ENCODE peak calls at places on chromosome 17, in five cellular contexts. One of them, this sample, is unnamed.

GRCh38 chr17:56979091-56979480 is 1.2 kb downstream of the SCPEP1 start:
- DNase-seq in A549: no peak
- DNase-seq in K562: peak
- DNase-seq in stomach: no peak
- DNase-seq in H1: no peak
- DNase-seq in this sample: no peak

GRCh38 chr17:41989702-41990419 is 23.3 kb downstream of the CNP start:
- DNase-seq in A549: no peak
- DNase-seq in K562: no peak
- DNase-seq in stomach: no peak
- DNase-seq in H1: no peak
- DNase-seq in this sample: no peak

GRCh38 chr17:79082311-79083190 is 7.9 kb downstream of the ENGASE start:
- DNase-seq in A549: peak
- DNase-seq in K562: peak
- DNase-seq in stomach: peak
- DNase-seq in H1: no peak
- DNase-seq in this sample: peak

GRCh38 chr17:80955673-80956306 is 35.9 kb upstream of the CHMP6 start:
- DNase-seq in A549: no peak
- DNase-seq in K562: no peak
- DNase-seq in stomach: no peak
- DNase-seq in H1: no peak
- DNase-seq in this sample: no peak

GRCh38 chr17:8326591-8327583 is 12.8 kb upstream of the ODF4 start:
- DNase-seq in K562: peak
- DNase-seq in A549: no peak
- DNase-seq in H1: no peak
- DNase-seq in stomach: peak
- DNase-seq in this sample: no peak

GRCh38 chr17:50672831-50673551 is 34.7 kb downstream of the ANKRD40 start:
- DNase-seq in stomach: no peak
- DNase-seq in K562: no peak
- DNase-seq in A549: no peak
- DNase-seq in H1: no peak
- DNase-seq in this sample: no peak

GRCh38 chr17:81153340-81153803 is 11.9 kb upstream of the PVALEF start:
- DNase-seq in stomach: no peak
- DNase-seq in H1: no peak
- DNase-seq in K562: peak
- DNase-seq in A549: no peak
- DNase-seq in this sample: peak

GRCh38 chr17:66542967-66543525 is 240.6 kb downstream of the PRKCA start:
- DNase-seq in A549: no peak
- DNase-seq in K562: no peak
- DNase-seq in stomach: no peak
- DNase-seq in H1: no peak
- DNase-seq in this sample: no peak

GRCh38 chr17:58315750-58316149 is 12.8 kb downstream of the TSPOAP1 start:
- DNase-seq in H1: no peak
- DNase-seq in K562: no peak
- DNase-seq in A549: no peak
- DNase-seq in stomach: peak
- DNase-seq in this sample: no peak

GRCh38 chr17:3385869-3386816 is at the start of gene OR3A2:
- DNase-seq in A549: no peak
- DNase-seq in stomach: no peak
- DNase-seq in H1: no peak
- DNase-seq in K562: no peak
- DNase-seq in this sample: no peak

GRCh38 chr17:8941520-8941919 is 24.0 kb downstream of the PIK3R5 start:
- DNase-seq in A549: no peak
- DNase-seq in stomach: no peak
- DNase-seq in H1: no peak
- DNase-seq in K562: no peak
- DNase-seq in this sample: peak

GRCh38 chr17:65515959-65516948 is 45.2 kb downstream of the AXIN2 start:
- DNase-seq in K562: no peak
- DNase-seq in stomach: no peak
- DNase-seq in A549: no peak
- DNase-seq in H1: no peak
- DNase-seq in this sample: no peak
- TF ChIP-seq EP300 in K562: no peak
- TF ChIP-seq EP300 in stomach: no peak
- TF ChIP-seq EP300 in A549: no peak
- TF ChIP-seq EP300 in H1: no peak
- TF ChIP-seq EP300 in this sample: no peak

GRCh38 chr17:46841561-46842379 is 9.6 kb upstream of the WNT9B start:
- DNase-seq in K562: peak
- DNase-seq in H1: no peak
- DNase-seq in stomach: no peak
- DNase-seq in A549: no peak
- DNase-seq in this sample: no peak
- TF ChIP-seq CTCF in K562: peak
- TF ChIP-seq CTCF in H1: peak
- TF ChIP-seq CTCF in stomach: peak
- TF ChIP-seq CTCF in A549: peak
- TF ChIP-seq CTCF in this sample: peak

GRCh38 chr17:40718904-40719303 is 15.4 kb upstream of the KRT24 start:
- DNase-seq in K562: no peak
- DNase-seq in stomach: no peak
- DNase-seq in A549: no peak
- DNase-seq in H1: no peak
- DNase-seq in this sample: no peak
- TF ChIP-seq EP300 in K562: no peak
- TF ChIP-seq EP300 in stomach: no peak
- TF ChIP-seq EP300 in A549: no peak
- TF ChIP-seq EP300 in H1: no peak
- TF ChIP-seq EP300 in this sample: no peak

DNA sequence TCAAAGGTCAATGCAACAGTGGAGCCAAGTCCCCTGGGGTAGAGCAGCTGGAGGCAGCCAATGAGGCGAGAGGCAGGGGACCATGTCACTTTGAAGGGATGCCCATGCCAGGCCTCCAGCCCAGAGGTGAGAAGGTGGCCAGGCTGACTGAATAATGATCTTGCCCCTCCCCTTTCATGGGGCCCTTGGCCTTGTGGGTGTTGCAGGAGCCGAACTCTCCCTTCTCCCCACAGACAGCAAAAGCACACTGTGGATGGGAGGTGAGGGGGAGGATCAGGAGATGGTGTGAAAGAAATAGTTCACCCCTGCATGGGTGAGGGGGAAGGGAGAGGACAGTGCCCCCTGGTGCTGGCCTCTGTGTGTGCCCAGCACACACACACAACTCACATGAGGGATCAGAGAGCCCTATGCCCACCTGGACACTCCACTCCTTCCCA is 15.8 kb upstream of the TBX21 start:
- DNase-seq in stomach: no peak
- DNase-seq in H1: no peak
- DNase-seq in A549: no peak
- DNase-seq in K562: peak
- DNase-seq in this sample: no peak
- TF ChIP-seq CTCF in stomach: peak
- TF ChIP-seq CTCF in H1: peak
- TF ChIP-seq CTCF in A549: peak
- TF ChIP-seq CTCF in K562: peak
- TF ChIP-seq CTCF in this sample: no peak

GRCh38 chr17:11589706-11590105 is 8.6 kb upstream of the DNAH9 start:
- DNase-seq in K562: peak
- DNase-seq in H1: no peak
- DNase-seq in stomach: peak
- DNase-seq in A549: no peak
- DNase-seq in this sample: no peak
- TF ChIP-seq EP300 in K562: no peak
- TF ChIP-seq EP300 in H1: no peak
- TF ChIP-seq EP300 in stomach: no peak
- TF ChIP-seq EP300 in A549: no peak
- TF ChIP-seq EP300 in this sample: no peak

GRCh38 chr17:64544742-64545141 is 38.0 kb downstream of the CEP95 start:
- DNase-seq in H1: no peak
- DNase-seq in stomach: no peak
- DNase-seq in K562: no peak
- DNase-seq in A549: no peak
- DNase-seq in this sample: no peak

GRCh38 chr17:64546716-64547115 is 39.9 kb downstream of the CEP95 start:
- DNase-seq in H1: no peak
- DNase-seq in A549: no peak
- DNase-seq in K562: no peak
- DNase-seq in stomach: no peak
- DNase-seq in this sample: no peak

DNA sequence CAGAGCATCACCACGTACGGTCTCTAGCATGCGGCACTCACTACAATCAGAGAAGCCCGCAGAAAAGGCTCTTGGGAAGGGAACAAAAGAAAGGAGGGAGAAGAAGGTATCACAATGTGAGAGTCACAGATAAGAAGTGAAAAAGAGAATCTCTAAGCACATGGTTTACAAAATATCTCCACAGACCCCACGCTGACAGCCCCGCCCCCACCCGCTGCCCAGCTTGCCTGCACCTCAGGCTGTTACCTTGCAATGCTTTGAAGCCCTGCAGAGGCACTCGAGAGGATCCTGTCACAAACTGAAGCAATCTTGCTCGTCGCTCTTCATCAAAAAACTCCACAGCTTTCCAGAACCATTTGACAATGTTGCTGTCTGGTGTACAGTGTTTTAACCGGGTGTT is 40.6 kb downstream of the CEP95 start:
- DNase-seq in H1: no peak
- DNase-seq in K562: peak
- DNase-seq in A549: no peak
- DNase-seq in stomach: no peak
- DNase-seq in this sample: peak
- TF ChIP-seq CTCF in H1: no peak
- TF ChIP-seq CTCF in K562: peak
- TF ChIP-seq CTCF in A549: no peak
- TF ChIP-seq CTCF in stomach: no peak
- TF ChIP-seq CTCF in this sample: no peak

This sample was measured in upper lobe of left lung.